ENCODE peak calls at places on chromosomes 12 and 14, in six cellular contexts. B is GM20000, H is HepG2, V is natural killer cell, Z is foreskin fibroblast, F is fibroblast of villous mesenchyme. X is an unnamed sample.

GRCh38 chr12:6038160-6038559 is 86.3 kb downstream of the VWF start:
- DNase-seq in V (no peak), Z (peak; percentile 61), H (peak; percentile 83), F (peak; percentile 82), B (peak; percentile 77), X (peak; percentile 79)

GRCh38 chr12:64780220-64780530 is 21.0 kb upstream of the GNS start:
- DNase-seq in Z (no peak), V (no peak), B (no peak), F (no peak), H (no peak), X (no peak)

GRCh38 chr14:51310453-51311074 is 70.5 kb downstream of the TMX1 start:
- DNase-seq in V (no peak), B (no peak), F (peak; percentile 77), Z (peak; percentile 80), H (no peak), X (no peak)

GRCh38 chr14:95340201-95340697 is 20.5 kb upstream of the CLMN start:
- DNase-seq in B (no peak), H (peak; percentile 61), Z (no peak), F (no peak), V (no peak), X (no peak)

GRCh38 chr14:37061697-37062096 is 110.7 kb downstream of the SLC25A21 start:
- DNase-seq in V (no peak), H (no peak), F (no peak), Z (no peak), B (no peak), X (no peak)

GRCh38 chr12:102958073-102958829 is 777 bp downstream of the ASCL1 start:
- DNase-seq in F (peak; percentile 13), H (no peak), B (peak; percentile 81), Z (peak; percentile 47), V (no peak), X (peak; percentile 87)

GRCh38 chr14:21053184-21054122 is 4.2 kb upstream of the RNASE8 start:
- DNase-seq in V (no peak), F (no peak), H (peak; percentile 50), B (no peak), Z (no peak), X (no peak)

GRCh38 chr14:37429618-37430017 is 165.4 kb downstream of the FOXA1 start:
- DNase-seq in Z (no peak), V (no peak), H (no peak), B (no peak), F (no peak), X (no peak)

GRCh38 chr14:89283327-89284060 is 133.5 kb downstream of the FOXN3 start:
- DNase-seq in H (no peak), F (no peak), Z (no peak), B (peak; percentile 31), V (no peak), X (no peak)

GRCh38 chr12:3418609-3419469 is 72.2 kb upstream of the PRMT8 start:
- DNase-seq in H (no peak), F (no peak), B (no peak), Z (no peak), V (no peak), X (no peak)

GRCh38 chr12:47361389-47362031 is 281.8 kb upstream of the AMIGO2 start:
- DNase-seq in F (peak; percentile 57), V (no peak), Z (no peak), H (no peak), B (peak; percentile 30), X (no peak)

GRCh38 chr14:61925043-61925442 is 162.8 kb downstream of the SNAPC1 start:
- DNase-seq in B (peak; percentile 32), Z (peak; percentile 60), V (no peak), H (peak; percentile 5), F (peak; percentile 30), X (peak; percentile 21)

GRCh38 chr12:54428050-54429013 is 9.3 kb upstream of the ITGA5 start:
- DNase-seq in Z (peak; percentile 76), F (peak; percentile 45), H (no peak), B (no peak), V (peak; percentile 47), X (no peak)

GRCh38 chr12:124032265-124032886 is 59.4 kb downstream of the ZNF664 start:
- DNase-seq in H (peak; percentile 36), Z (peak; percentile 82), B (peak; percentile 69), V (no peak), F (peak; percentile 74), X (peak; percentile 77)

GRCh38 chr14:80358112-80358511 is 146.8 kb upstream of the DIO2 start:
- DNase-seq in B (no peak), Z (no peak), H (no peak), F (peak; percentile 34), V (no peak), X (no peak)

GRCh38 chr14:80350707-80351106 is 139.4 kb upstream of the DIO2 start:
- DNase-seq in B (no peak), H (no peak), V (no peak), F (no peak), Z (peak; percentile 5), X (no peak)

GRCh38 chr14:80356413-80356812 is 145.1 kb upstream of the DIO2 start:
- DNase-seq in Z (peak; percentile 56), H (peak; percentile 2), V (no peak), F (peak; percentile 10), B (no peak), X (no peak)
- TF ChIP-seq CTCF in Z (peak; percentile 52), H (no peak), V (no peak), F (peak; percentile 59), B (no peak), X (no peak)

GRCh38 chr12:131607658-131608447 is 103.0 kb upstream of the SFSWAP start:
- DNase-seq in V (no peak), Z (no peak), F (no peak), H (no peak), B (peak; percentile 66), X (peak; percentile 64)

GRCh38 chr12:131604859-131605258 is 106.0 kb upstream of the SFSWAP start:
- DNase-seq in H (no peak), F (no peak), B (no peak), Z (no peak), V (no peak), X (no peak)

GRCh38 chr12:131604146-131604844 is 106.6 kb upstream of the SFSWAP start:
- DNase-seq in F (no peak), B (peak; percentile 62), Z (no peak), H (no peak), V (no peak), X (peak; percentile 58)

GRCh38 chr12:131605304-131605829 is 105.5 kb upstream of the SFSWAP start:
- DNase-seq in B (no peak), H (no peak), F (no peak), V (no peak), Z (no peak), X (no peak)

GRCh38 chr12:131606218-131606899 is 104.5 kb upstream of the SFSWAP start:
- DNase-seq in V (no peak), Z (no peak), B (no peak), H (no peak), F (no peak), X (no peak)
- TF ChIP-seq CTCF in V (no peak), Z (no peak), B (no peak), H (no peak), F (no peak), X (no peak)

DNA sequence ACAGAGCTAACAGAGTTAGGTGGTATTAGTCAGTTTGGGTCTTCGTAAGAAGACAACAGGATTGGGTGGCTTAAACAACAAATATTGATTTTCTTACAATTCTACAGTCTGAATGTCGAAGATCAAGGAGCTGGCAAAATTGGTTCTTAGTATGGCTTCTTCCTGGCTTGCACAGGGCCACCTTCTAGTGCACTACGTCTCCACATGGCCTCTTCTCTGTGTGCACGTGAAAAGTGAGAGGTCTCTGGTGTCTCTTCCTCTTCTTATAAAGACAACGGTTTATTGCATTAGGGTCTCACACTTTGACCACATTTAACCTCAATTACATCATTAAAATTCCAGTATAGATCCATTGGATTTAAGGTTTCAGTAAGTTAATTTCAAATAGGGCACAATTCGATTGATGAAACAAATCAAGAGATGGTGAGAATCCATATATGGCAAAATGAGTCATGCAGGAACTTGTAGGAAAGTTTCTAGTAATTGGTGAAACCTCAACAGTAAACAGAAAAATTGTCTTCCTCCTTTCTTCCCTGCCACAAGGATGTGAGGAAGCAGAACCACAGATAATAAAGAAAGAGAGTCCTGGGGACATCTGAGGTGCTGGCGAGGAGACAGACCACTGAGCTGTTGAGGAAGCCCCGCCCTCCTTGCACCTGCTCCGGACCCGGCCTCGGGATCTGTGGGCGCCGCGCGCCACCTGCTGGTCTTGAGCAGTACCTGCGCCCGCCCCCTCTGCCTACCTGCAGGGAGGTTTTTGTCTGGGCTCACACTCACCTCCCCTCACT is 846.7 kb downstream of the TMEM121 start:
- DNase-seq in Z (no peak), F (no peak), V (peak; percentile 68), H (peak; percentile 42), B (peak; percentile 83), X (peak; percentile 84)
- TF ChIP-seq CTCF in Z (no peak), F (no peak), V (peak; percentile 89), H (peak; percentile 88), B (peak; percentile 93), X (peak; percentile 88)

GRCh38 chr14:59629384-59630158 is 53.0 kb upstream of the CCDC175 start:
- DNase-seq in Z (no peak), B (no peak), F (no peak), H (no peak), V (no peak), X (no peak)

GRCh38 chr14:59632381-59632780 is 55.8 kb upstream of the CCDC175 start:
- DNase-seq in F (peak; percentile 16), Z (peak; percentile 48), H (peak; percentile 20), V (no peak), B (peak; percentile 75), X (peak; percentile 55)

GRCh38 chr14:59630281-59630963 is 53.8 kb upstream of the CCDC175 start:
- DNase-seq in H (no peak), B (no peak), V (no peak), Z (peak; percentile 17), F (peak; percentile 2), X (peak; percentile 11)

GRCh38 chr14:59634617-59635016 is 58.0 kb upstream of the CCDC175 start:
- DNase-seq in H (no peak), V (no peak), F (no peak), B (no peak), Z (no peak), X (no peak)

GRCh38 chr14:59631237-59631636 is 54.6 kb upstream of the CCDC175 start:
- DNase-seq in Z (peak; percentile 7), B (no peak), F (no peak), V (no peak), H (peak; percentile 9), X (peak; percentile 15)
- TF ChIP-seq CTCF in Z (peak; percentile 14), B (no peak), F (peak; percentile 19), V (no peak), H (peak; percentile 49), X (no peak)

GRCh38 chr12:33514893-33515292 is 75.3 kb upstream of the SYT10 start:
- DNase-seq in Z (no peak), V (no peak), H (no peak), F (no peak), B (no peak), X (no peak)
- TF ChIP-seq CTCF in Z (no peak), V (no peak), H (peak; percentile 20), F (no peak), B (no peak), X (no peak)

GRCh38 chr14:29908652-29909577 is 18.7 kb downstream of the PRKD1 start:
- DNase-seq in B (no peak), V (no peak), H (no peak), F (no peak), Z (no peak), X (no peak)

GRCh38 chr14:29906256-29906885 is 21.3 kb downstream of the PRKD1 start:
- DNase-seq in Z (peak; percentile 64), H (peak; percentile 33), F (peak; percentile 17), B (no peak), V (no peak), X (no peak)

GRCh38 chr14:29900609-29901350 is 26.9 kb downstream of the PRKD1 start:
- DNase-seq in B (no peak), V (no peak), F (no peak), H (no peak), Z (no peak), X (no peak)

GRCh38 chr14:29905549-29905948 is 22.1 kb downstream of the PRKD1 start:
- DNase-seq in B (no peak), Z (no peak), F (no peak), V (no peak), H (no peak), X (no peak)
- TF ChIP-seq CTCF in B (no peak), Z (no peak), F (no peak), V (no peak), H (no peak), X (no peak)